ENCODE peak calls at places on chromosomes 11 and 22, in five cellular contexts. E is RWPE1, X is type B pancreatic cell, I is lower lobe of right lung, O is heart left ventricle. P is an unnamed sample.

GRCh38 chr22:20423636-20424511 is 13.8 kb downstream of the SCARF2 start:
- DNase-seq in X (no peak), I (no peak), O (peak; percentile 62), E (no peak), P (no peak)

GRCh38 chr11:14179126-14179820 is 179.7 kb downstream of the RRAS2 start:
- DNase-seq in O (no peak), X (no peak), I (no peak), E (no peak), P (no peak)

GRCh38 chr11:117259417-117259816 is 26.9 kb downstream of the RNF214 start:
- DNase-seq in O (no peak), I (no peak), X (no peak), E (no peak), P (no peak)

GRCh38 chr11:132439711-132440300 is 1069.4 kb downstream of the NTM start:
- DNase-seq in E (no peak), X (no peak), I (no peak), O (no peak), P (no peak)

GRCh38 chr11:115503083-115503885 is 931 bp downstream of the CADM1 start:
- DNase-seq in X (peak; percentile 74), I (peak; percentile 78), O (peak; percentile 86), E (no peak), P (peak; percentile 46)

GRCh38 chr22:48836673-48837340 is 990.9 kb downstream of the BRD1 start:
- DNase-seq in I (no peak), O (peak; percentile 52), X (no peak), E (no peak), P (no peak)

GRCh38 chr11:79413258-79413657 is 27.6 kb downstream of the TENM4 start:
- DNase-seq in E (peak; percentile 62), O (peak; percentile 87), X (no peak), I (no peak), P (no peak)

GRCh38 chr11:116072776-116073175 is 568.6 kb upstream of the CADM1 start:
- DNase-seq in E (no peak), O (no peak), I (no peak), X (no peak), P (peak; percentile 30)

GRCh38 chr11:86517557-86517956 is 142.9 kb downstream of the CCDC81 start:
- DNase-seq in O (no peak), X (no peak), E (no peak), I (no peak), P (no peak)

GRCh38 chr11:9461760-9462134 is 935 bp downstream of the ZNF143 start:
- DNase-seq in X (no peak), E (no peak), O (no peak), I (no peak), P (no peak)

GRCh38 chr11:45745065-45745811 is 59.7 kb upstream of the SLC35C1 start:
- DNase-seq in O (peak; percentile 77), E (no peak), X (no peak), I (no peak), P (no peak)

GRCh38 chr11:19650929-19651487 is 61.6 kb upstream of the NAV2 start:
- DNase-seq in I (no peak), E (no peak), O (no peak), X (no peak), P (no peak)

GRCh38 chr11:19652976-19653375 is 59.7 kb upstream of the NAV2 start:
- DNase-seq in X (no peak), O (no peak), E (no peak), I (no peak), P (no peak)

GRCh38 chr11:19656140-19656541 is 56.5 kb upstream of the NAV2 start:
- DNase-seq in X (no peak), I (no peak), O (no peak), E (no peak), P (no peak)

GRCh38 chr11:19648321-19648720 is 64.3 kb upstream of the NAV2 start:
- DNase-seq in E (no peak), X (no peak), I (no peak), O (no peak), P (no peak)

GRCh38 chr11:19651654-19652053 is 61.0 kb upstream of the NAV2 start:
- DNase-seq in E (no peak), I (no peak), O (no peak), X (no peak), P (no peak)
- TF ChIP-seq CTCF in E (no peak), I (no peak), O (no peak), X (no peak), P (no peak)

GRCh38 chr11:124745835-124746620 is 6.0 kb downstream of the VSIG2 start:
- DNase-seq in E (peak; percentile 47), I (no peak), X (no peak), O (no peak), P (peak; percentile 64)
- TF ChIP-seq CTCF in E (no peak), I (no peak), X (peak; percentile 58), O (no peak), P (peak; percentile 63)

DNA sequence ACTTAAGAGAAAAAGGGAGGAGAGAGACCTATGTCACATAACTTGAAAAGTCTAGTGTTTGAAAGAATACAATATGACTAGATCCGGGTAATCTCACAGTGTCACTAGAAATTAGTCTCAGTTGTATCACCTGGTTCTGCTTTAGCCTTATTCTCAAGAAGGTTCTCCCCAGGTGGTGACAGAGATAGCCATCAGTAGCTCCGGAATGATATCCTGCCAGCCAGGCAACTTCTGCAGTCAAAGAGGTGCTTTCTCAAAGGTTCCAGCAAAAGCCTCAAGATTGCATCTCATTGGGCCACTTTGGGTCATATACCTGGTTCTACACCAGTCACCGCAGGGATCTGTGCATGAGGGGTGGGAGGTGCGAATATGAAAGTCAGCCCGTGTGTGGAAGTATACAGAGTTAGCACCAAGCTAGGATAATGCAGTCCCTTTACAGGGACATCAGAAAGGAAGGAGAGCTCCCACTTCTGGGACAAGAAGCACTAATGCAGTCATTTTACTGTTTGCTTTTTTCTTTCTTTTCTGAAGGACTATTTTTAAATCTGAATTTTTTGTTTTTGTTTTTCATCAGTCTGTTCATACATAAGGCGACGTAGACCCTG is 61.1 kb downstream of the CYB5R2 start:
- DNase-seq in O (no peak), I (no peak), X (no peak), E (no peak), P (no peak)
- TF ChIP-seq CTCF in O (no peak), I (no peak), X (no peak), E (no peak), P (no peak)

GRCh38 chr11:77473801-77474508 is at the start of gene PAK1:
- DNase-seq in E (peak; percentile 92), I (peak; percentile 93), X (peak; percentile 92), O (peak; percentile 87), P (peak; percentile 91)
- TF ChIP-seq CTCF in E (peak; percentile 31), I (peak; percentile 11), X (peak; percentile 33), O (peak; percentile 36), P (peak; percentile 30)

GRCh38 chr11:128555606-128556005 is 31.8 kb downstream of the ETS1 start:
- DNase-seq in O (no peak), I (no peak), X (no peak), E (peak; percentile 5), P (no peak)
- TF ChIP-seq CTCF in O (peak; percentile 49), I (peak; percentile 41), X (peak; percentile 31), E (no peak), P (no peak)

GRCh38 chr11:113324250-113324649 is 9.9 kb downstream of the TTC12 start:
- DNase-seq in I (no peak), X (no peak), O (no peak), E (no peak), P (no peak)
- TF ChIP-seq CTCF in I (no peak), X (no peak), O (no peak), E (no peak), P (no peak)

GRCh38 chr22:37486224-37486845 is at the start of gene MFNG:
- DNase-seq in E (peak; percentile 63), X (no peak), I (peak; percentile 90), O (peak; percentile 90), P (peak; percentile 94)
- TF ChIP-seq CTCF in E (no peak), X (no peak), I (no peak), O (no peak), P (no peak)

DNA sequence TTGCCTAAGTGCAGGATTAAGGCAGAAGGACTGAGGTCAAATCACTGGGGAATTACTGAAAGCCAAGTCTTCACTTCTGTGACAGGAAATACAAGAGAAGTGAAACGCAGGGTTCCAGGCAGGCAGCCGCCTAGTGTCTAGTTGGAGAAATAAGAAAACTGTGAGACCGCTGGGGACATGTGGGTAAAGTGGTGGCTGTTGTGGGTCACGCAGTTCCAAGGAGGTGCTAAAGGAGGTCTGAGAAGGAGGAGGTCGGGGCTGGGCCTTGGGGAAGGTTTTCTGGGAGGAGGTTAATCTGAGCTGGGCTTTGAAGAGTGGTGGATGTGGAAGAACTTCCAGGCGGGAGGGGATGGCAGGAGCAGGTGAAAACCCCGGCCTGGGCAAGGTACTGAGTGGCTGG is 11.2 kb downstream of the MCM5 start:
- DNase-seq in E (no peak), X (no peak), I (no peak), O (no peak), P (peak; percentile 73)
- TF ChIP-seq CTCF in E (no peak), X (no peak), I (no peak), O (peak; percentile 6), P (peak; percentile 39)

GRCh38 chr11:85464283-85464682 is 162.9 kb downstream of the DLG2 start:
- DNase-seq in O (no peak), E (no peak), X (no peak), I (no peak), P (no peak)
- TF ChIP-seq CTCF in O (peak; percentile 34), E (no peak), X (no peak), I (no peak), P (peak; percentile 8)

DNA sequence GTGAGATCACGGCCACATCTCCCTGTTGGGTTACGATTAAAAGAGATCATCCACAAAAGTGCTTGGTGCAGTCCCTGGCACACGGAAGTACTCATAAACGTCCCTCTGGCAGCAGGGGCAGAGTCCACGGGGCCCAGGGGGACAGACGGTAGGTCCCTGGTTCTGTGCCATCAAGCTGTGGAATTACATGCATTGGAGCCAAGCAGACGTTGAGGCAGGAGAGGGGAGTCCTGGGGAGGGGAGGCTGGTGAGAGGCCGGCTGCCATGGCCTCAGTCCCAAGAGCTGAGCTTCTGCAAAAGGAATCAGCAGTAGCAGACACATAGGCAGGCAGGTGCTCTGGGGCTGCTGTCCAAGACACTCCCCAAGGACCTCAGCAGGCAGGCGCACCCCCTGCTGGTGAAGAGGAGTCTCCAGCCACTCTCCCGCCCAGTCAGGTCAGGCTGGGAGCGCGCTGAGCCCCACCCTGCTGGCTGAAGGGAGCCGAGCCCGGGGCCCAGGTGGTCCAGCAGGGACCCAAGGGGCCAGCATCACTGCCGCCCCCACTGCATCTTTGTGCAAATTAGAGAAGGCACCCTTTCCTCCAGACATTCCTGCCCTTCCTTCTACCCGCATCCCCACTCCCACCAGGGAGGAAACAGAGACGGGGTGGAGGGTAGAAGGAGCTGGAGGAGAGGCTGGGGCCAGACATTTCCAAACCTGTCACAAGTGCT is 7.6 kb upstream of the KCTD17 start:
- DNase-seq in I (peak; percentile 88), X (no peak), O (peak; percentile 78), E (no peak), P (peak; percentile 91)
- TF ChIP-seq CTCF in I (peak; percentile 75), X (peak; percentile 68), O (peak; percentile 54), E (peak; percentile 52), P (peak; percentile 88)